ENCODE peak calls at places on chromosome 1, in seven cellular contexts. J is heart left ventricle, I is tibial nerve, Z is adrenal gland, T is lower leg skin, D is HCT116, U is body of pancreas. S is an unnamed sample.

GRCh38 chr1:230291731-230292620 is 134.2 kb downstream of the PGBD5 start:
- DNase-seq in Z (no peak), T (no peak), J (no peak), D (no peak), I (no peak), U (no peak), S (no peak)

GRCh38 chr1:227778401-227778947 is 37.0 kb upstream of the PRSS38 start:
- DNase-seq in I (no peak), D (no peak), T (peak), U (no peak), J (no peak), Z (peak), S (peak)

GRCh38 chr1:110951161-110951560 is 12.6 kb downstream of the LRIF1 start:
- DNase-seq in Z (no peak), U (no peak), J (no peak), I (no peak), D (no peak), T (no peak), S (no peak)

GRCh38 chr1:215888159-215888558 is 321.1 kb downstream of the KCTD3 start:
- DNase-seq in U (no peak), Z (no peak), I (no peak), D (no peak), T (no peak), J (no peak), S (no peak)

GRCh38 chr1:175073633-175074032 is 6.0 kb downstream of the TNN start:
- DNase-seq in J (no peak), Z (no peak), D (no peak), U (no peak), T (no peak), I (no peak), S (no peak)

GRCh38 chr1:174953657-174954435 is 45.9 kb upstream of the CACYBP start:
- DNase-seq in I (no peak), J (no peak), T (no peak), Z (no peak), U (no peak), D (no peak), S (no peak)

GRCh38 chr1:245045087-245045881 is 109.5 kb upstream of the KIF26B start:
- DNase-seq in U (peak), J (peak), T (no peak), D (no peak), Z (no peak), I (no peak), S (no peak)

GRCh38 chr1:116508984-116509980 is 61.5 kb downstream of the CD58 start:
- DNase-seq in I (no peak), U (no peak), D (peak), J (no peak), Z (no peak), T (no peak), S (peak)

GRCh38 chr1:93332368-93332767 is 13.3 kb upstream of the DR1 start:
- DNase-seq in D (no peak), T (no peak), J (no peak), Z (no peak), U (no peak), I (no peak), S (no peak)

GRCh38 chr1:214707306-214708087 is 104.5 kb downstream of the CENPF start:
- DNase-seq in I (no peak), T (no peak), J (no peak), Z (no peak), U (no peak), D (no peak), S (no peak)

GRCh38 chr1:182955596-182956588 is 2.9 kb upstream of the SHCBP1L start:
- DNase-seq in I (no peak), U (no peak), T (no peak), Z (no peak), D (no peak), J (no peak), S (peak)

GRCh38 chr1:232615401-232615800 is 14.5 kb downstream of the SIPA1L2 start:
- DNase-seq in T (no peak), Z (no peak), J (no peak), U (no peak), D (no peak), I (no peak), S (no peak)

GRCh38 chr1:55654750-55655149 is 439.6 kb upstream of the USP24 start:
- DNase-seq in D (no peak), I (no peak), U (no peak), Z (no peak), J (no peak), T (no peak), S (no peak)

GRCh38 chr1:181077576-181078242 is 10.8 kb upstream of the IER5 start:
- DNase-seq in U (no peak), J (no peak), T (no peak), Z (no peak), I (no peak), D (no peak), S (peak)

GRCh38 chr1:14820320-14821085 is 222.0 kb downstream of the KAZN start:
- DNase-seq in Z (no peak), J (no peak), T (no peak), I (no peak), D (no peak), U (no peak), S (no peak)

GRCh38 chr1:204744102-204744501 is 58.6 kb upstream of the LRRN2 start:
- DNase-seq in D (no peak), Z (no peak), T (peak), I (no peak), J (no peak), U (no peak), S (no peak)

GRCh38 chr1:175646439-175647209 is 96.8 kb downstream of the TNR start:
- DNase-seq in Z (no peak), I (no peak), U (no peak), T (no peak), J (no peak), D (no peak), S (no peak)

GRCh38 chr1:5990913-5991783 is 1.1 kb downstream of the NPHP4 start:
- DNase-seq in J (peak), I (no peak), D (no peak), T (no peak), U (peak), Z (peak), S (peak)

GRCh38 chr1:32465541-32466002 is 700 bp downstream of the ZBTB8B start:
- DNase-seq in T (no peak), Z (no peak), D (no peak), J (no peak), U (no peak), I (no peak), S (no peak)

GRCh38 chr1:72557446-72558049 is 275.2 kb upstream of the NEGR1 start:
- DNase-seq in U (no peak), I (no peak), T (no peak), J (no peak), Z (no peak), D (no peak), S (no peak)

GRCh38 chr1:66242646-66243547 is 291.1 kb upstream of the SGIP1 start:
- DNase-seq in J (peak), Z (peak), I (peak), T (peak), U (peak), D (peak), S (peak)

GRCh38 chr1:156705321-156705917 is at the start of gene CRABP2:
- DNase-seq in J (peak), T (peak), Z (peak), D (no peak), U (peak), I (no peak), S (no peak)

GRCh38 chr1:66374148-66374547 is 159.8 kb upstream of the SGIP1 start:
- DNase-seq in U (no peak), J (no peak), Z (no peak), D (no peak), I (no peak), T (no peak), S (no peak)

GRCh38 chr1:15158506-15159165 is 5.1 kb downstream of the TMEM51 start:
- DNase-seq in I (no peak), Z (peak), D (no peak), T (no peak), J (no peak), U (no peak), S (no peak)

GRCh38 chr1:94660994-94661393 is 119.4 kb upstream of the F3 start:
- DNase-seq in U (no peak), T (no peak), Z (no peak), J (no peak), I (no peak), D (no peak), S (no peak)

GRCh38 chr1:110548381-110548780 is 29.4 kb upstream of the KCNA10 start:
- DNase-seq in U (peak), D (peak), I (no peak), Z (no peak), J (no peak), T (no peak), S (no peak)

GRCh38 chr1:156690673-156691032 is 13.4 kb upstream of the NES start:
- DNase-seq in T (no peak), I (no peak), D (no peak), Z (no peak), J (no peak), U (no peak), S (no peak)

GRCh38 chr1:2087766-2088165 is 37.6 kb downstream of the PRKCZ start:
- DNase-seq in D (no peak), Z (no peak), T (no peak), J (no peak), U (no peak), I (no peak), S (no peak)

DNA sequence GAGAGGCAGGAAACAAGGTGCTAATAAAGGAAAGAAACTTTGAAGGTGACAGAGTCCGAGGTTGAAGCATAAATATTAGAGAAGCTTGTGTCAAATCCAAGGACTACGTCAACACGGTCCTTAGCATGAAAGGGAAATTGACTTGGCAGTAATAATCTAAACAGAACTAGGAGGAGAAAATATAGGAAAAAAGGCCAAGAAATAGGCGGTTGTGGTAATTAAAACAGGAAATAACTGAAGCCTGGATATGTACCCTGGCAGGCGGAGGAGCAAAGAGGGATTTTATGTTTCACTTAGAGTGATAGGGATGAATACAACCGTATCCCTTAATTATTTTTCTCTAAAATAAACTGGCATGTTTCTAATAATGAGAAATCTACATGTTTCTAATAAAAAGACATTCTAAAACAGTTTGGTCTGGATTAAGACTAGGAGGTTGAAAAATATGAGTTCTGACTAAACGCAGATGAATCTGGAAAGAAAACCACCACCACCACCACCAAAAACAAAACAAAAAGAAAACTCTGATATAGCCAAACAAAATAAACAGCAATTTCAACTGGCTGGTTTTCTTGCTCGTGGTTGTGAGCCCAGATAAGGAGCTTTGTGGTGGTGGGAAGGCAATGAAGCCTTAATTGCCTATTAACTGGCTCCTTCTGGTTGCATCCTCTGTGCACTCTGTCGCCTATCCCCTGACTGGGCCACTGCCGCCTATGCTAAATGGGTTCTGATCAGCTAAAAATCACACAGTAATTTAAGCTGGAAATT is 334.2 kb upstream of the SNX7 start:
- DNase-seq in U (no peak), J (no peak), D (no peak), T (no peak), Z (no peak), I (no peak), S (no peak)
- TF ChIP-seq POLR2A in U (no peak), J (no peak), D (no peak), T (no peak), Z (no peak), I (no peak), S (no peak)

GRCh38 chr1:203696673-203697072 is 68.3 kb upstream of the LAX1 start:
- DNase-seq in J (no peak), Z (no peak), I (no peak), D (no peak), U (no peak), T (no peak), S (no peak)

GRCh38 chr1:203695116-203695515 is 68.5 kb downstream of the ATP2B4 start:
- DNase-seq in T (no peak), D (no peak), U (peak), J (no peak), Z (peak), I (no peak), S (no peak)

GRCh38 chr1:203691454-203691853 is 64.8 kb downstream of the ATP2B4 start:
- DNase-seq in Z (no peak), J (no peak), I (no peak), U (no peak), T (no peak), D (no peak), S (no peak)

GRCh38 chr1:203690730-203691129 is 64.1 kb downstream of the ATP2B4 start:
- DNase-seq in I (no peak), U (no peak), T (no peak), Z (no peak), D (no peak), J (no peak), S (no peak)

DNA sequence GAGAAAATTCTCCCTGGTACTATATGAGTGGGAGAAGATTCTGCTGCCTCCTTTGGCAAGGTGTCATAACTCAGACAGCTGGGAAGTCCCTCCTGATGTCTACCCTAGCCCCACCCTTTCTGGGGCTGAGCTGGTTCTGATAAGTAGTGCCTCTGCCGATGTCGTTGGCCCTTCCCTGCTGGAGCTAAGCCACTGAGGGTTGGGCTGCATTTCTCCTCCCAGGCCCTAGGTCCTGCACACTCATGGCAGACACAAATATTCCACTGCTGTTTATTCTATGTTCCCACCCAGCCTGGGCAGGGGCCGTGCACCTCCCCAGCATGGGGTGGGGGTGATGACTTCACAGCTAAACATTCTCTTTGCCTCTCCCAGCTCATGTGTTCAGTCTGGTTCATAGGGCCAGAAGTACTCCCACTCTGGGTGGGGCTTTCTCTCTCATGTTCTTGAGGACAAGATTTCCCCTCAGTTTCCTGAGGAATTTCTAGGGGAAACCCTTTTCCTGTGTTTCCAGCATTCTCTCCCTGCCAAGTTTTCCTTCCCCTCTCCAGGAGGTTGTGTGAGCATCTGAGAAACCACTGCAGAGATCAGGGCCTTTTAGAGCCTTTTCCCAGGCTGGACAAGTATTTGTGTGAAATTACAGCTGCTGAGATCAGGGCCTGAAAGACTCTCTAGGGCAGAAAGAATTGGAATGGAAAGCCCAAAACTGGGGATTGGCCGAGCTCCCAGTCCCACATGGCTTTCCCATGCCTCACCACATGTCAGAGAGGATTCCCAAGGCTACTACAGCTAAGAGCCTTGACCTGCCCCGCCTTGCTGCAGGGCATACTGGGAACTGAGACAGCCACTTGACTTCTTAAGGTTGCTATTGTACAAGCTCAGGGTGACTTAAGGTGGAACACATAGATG is 66.2 kb downstream of the ATP2B4 start:
- DNase-seq in I (peak), D (peak), U (peak), Z (peak), T (peak), J (peak), S (peak)
- TF ChIP-seq POLR2A in I (no peak), D (no peak), U (no peak), Z (no peak), T (no peak), J (no peak), S (no peak)

GRCh38 chr1:8093221-8093980 is 67.3 kb upstream of the ERRFI1 start:
- DNase-seq in I (no peak), T (no peak), Z (no peak), U (no peak), D (no peak), J (no peak), S (no peak)

GRCh38 chr1:8091691-8092090 is 65.6 kb upstream of the ERRFI1 start:
- DNase-seq in I (no peak), Z (no peak), D (no peak), J (no peak), T (no peak), U (no peak), S (no peak)

GRCh38 chr1:8089535-8090228 is 63.6 kb upstream of the ERRFI1 start:
- DNase-seq in I (no peak), Z (no peak), U (no peak), T (no peak), D (no peak), J (no peak), S (no peak)

GRCh38 chr1:8092603-8093141 is 66.6 kb upstream of the ERRFI1 start:
- DNase-seq in Z (no peak), U (no peak), I (no peak), D (no peak), T (no peak), J (no peak), S (no peak)

GRCh38 chr1:8090241-8090702 is 64.2 kb upstream of the ERRFI1 start:
- DNase-seq in D (no peak), Z (no peak), J (no peak), T (no peak), U (no peak), I (no peak), S (no peak)
- TF ChIP-seq POLR2A in D (no peak), Z (no peak), J (no peak), T (no peak), U (no peak), I (no peak), S (no peak)

DNA sequence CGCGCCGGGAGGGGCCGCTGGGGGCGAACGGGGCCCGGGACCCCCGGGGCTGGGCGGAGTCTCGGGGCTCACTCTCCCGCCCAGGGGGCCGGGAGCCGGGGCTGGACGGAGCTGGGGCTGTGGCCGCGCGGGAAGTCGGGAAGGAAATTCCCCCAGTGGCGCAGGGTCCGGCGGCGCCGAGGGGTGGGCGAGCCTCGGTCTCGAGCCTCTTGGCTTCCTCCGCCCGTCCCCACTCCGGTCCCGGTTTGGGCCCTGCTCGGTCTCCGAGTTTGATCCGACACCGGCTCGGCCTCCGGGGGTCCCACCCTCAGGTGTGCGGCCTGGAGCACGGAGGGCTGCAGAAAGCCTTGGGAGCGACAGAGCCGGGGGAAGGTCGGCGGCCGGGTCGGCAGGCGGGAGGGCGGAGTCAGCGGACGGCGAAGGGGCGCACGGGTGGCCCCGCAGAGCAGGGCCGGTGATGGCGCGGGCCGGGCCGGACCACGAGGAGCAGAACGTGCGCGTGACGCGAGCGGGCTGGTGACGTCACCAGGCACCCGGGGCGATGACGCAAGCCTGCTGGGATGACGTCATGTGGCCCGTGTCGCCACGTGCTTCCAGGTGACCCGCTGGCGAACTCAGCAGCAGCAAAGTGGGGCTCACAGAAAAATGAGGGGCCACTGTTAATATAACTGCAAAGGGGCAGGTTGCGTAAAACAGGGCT is 610 bp upstream of the HES4 start:
- DNase-seq in J (peak), D (peak), I (peak), Z (peak), U (peak), T (peak), S (peak)
- TF ChIP-seq POLR2A in J (no peak), D (no peak), I (peak), Z (no peak), U (peak), T (no peak), S (no peak)

DNA sequence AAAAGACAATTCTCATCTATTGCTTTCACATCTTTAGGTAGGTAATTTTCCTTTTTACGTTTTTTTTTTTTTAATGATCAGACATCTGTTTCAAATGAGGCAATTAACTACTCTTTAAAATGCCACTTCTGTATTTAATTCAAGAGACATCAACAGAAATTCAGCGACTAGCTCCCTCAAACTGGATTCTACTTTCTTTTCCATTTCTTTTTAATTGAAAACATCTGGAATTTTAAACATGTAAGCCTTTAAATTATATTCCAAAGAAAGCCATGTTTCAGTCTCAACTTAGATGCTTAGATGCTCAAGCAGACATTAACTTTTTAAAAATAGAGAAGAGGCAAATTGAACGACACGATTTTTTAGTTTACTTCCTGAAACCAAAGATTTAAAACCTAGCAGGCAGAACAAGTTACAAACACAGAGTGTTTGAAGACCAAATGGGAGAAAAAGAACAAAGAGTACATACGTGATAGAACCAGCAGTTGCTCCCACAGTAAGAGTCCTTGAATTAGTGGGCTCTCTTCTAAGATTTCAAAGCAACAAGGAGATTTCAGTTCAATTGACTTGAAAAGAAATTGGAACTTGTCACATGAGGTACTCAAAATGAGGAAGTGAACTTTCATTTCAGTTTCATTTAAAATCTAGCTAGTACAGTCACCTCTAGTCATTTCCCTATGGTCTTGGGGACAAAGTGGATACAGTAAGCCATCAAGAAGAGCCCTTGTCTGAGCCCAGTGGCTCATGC is at the start of gene CTSS:
- DNase-seq in D (no peak), U (no peak), Z (no peak), T (no peak), J (no peak), I (no peak), S (no peak)
- TF ChIP-seq POLR2A in D (no peak), U (peak), Z (no peak), T (no peak), J (no peak), I (no peak), S (no peak)

S was measured in H54.